ENCODE peak calls at places on chromosome 6, in seven cellular contexts. U is IMR-90, F is mesendoderm, E is H9, X is neuronal stem cell, D is H1, Y is trophoblast cell. P is an unnamed sample.

GRCh38 chr6:20331042-20331441 is 70.6 kb upstream of the E2F3 start:
- DNase-seq in U (no peak), F (no peak), E (no peak), X (no peak), D (no peak), Y (no peak), P (no peak)

GRCh38 chr6:170038717-170039116 is 252.2 kb downstream of the DLL1 start:
- DNase-seq in U (no peak), F (no peak), E (no peak), X (no peak), D (no peak), Y (no peak), P (no peak)

GRCh38 chr6:63440057-63440456 is 120.3 kb upstream of the LGSN start:
- DNase-seq in U (no peak), F (peak), E (peak), X (no peak), D (no peak), Y (peak), P (no peak)

GRCh38 chr6:54846857-54847721 is 518 bp downstream of the FAM83B start:
- DNase-seq in U (no peak), F (peak), E (peak), X (peak), D (no peak), Y (peak), P (peak)

GRCh38 chr6:2196079-2196679 is 49.2 kb downstream of the GMDS start:
- DNase-seq in U (peak), F (peak), E (no peak), X (peak), D (no peak), Y (peak), P (peak)

GRCh38 chr6:139364302-139364981 is 10.0 kb downstream of the CITED2 start:
- DNase-seq in U (peak), F (peak), E (no peak), X (peak), D (no peak), Y (peak), P (peak)

GRCh38 chr6:105759946-105760345 is 326.2 kb upstream of the PRDM1 start:
- DNase-seq in U (peak), F (no peak), E (no peak), X (no peak), D (no peak), Y (peak), P (peak)

GRCh38 chr6:28635547-28636158 is 110.0 kb downstream of the GPX5 start:
- DNase-seq in U (no peak), F (no peak), E (peak), X (no peak), D (no peak), Y (no peak), P (no peak)

GRCh38 chr6:37029249-37029959 is 23.9 kb downstream of the FGD2 start:
- DNase-seq in U (peak), F (peak), E (peak), X (peak), D (no peak), Y (peak), P (peak)

DNA sequence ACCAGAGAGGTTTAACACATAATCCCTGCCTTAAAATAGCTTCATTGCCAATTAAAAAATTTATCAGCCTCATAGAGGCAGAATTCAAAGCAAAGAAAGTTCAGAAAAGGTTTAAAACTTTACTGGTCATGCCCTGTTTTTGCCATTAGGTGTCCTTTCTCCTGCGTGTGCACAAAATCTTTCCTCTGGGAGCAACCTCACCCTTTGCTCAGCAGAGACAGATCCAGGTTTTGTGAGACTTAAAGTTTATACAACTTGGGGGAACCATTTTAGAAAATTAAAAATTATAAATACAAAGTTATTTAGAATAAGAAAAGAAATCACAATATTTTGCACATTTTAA is 41.8 kb upstream of the SLC22A16 start:
- DNase-seq in U (peak), F (peak), E (no peak), X (no peak), D (no peak), Y (peak), P (peak)
- H3K23ac ChIP-seq in U (no peak), F (no peak), E (no peak), X (no peak), D (no peak), Y (no peak), P (no peak)

DNA sequence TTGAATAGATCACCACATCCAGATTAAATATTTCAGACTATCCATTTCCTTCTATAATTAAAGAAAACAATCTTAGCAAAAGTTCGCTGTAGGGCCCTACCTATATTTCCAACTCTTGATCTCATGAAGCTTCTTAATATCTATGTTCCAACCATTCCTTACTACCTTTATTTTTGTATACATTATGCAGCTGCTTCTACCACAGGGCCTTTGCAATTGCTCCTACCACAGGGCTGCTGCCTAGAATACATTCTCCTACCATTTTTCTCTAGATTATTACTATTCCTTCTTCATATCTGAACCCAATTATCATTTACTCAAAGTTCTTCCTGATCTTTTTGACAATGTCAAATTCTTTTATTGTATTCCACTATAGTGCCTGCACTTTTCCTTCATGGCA is 516.6 kb downstream of the RFPL4B start:
- DNase-seq in U (no peak), F (no peak), E (no peak), X (no peak), D (no peak), Y (no peak), P (no peak)
- H3K23ac ChIP-seq in U (no peak), F (no peak), E (no peak), X (no peak), D (no peak), Y (no peak), P (no peak)

DNA sequence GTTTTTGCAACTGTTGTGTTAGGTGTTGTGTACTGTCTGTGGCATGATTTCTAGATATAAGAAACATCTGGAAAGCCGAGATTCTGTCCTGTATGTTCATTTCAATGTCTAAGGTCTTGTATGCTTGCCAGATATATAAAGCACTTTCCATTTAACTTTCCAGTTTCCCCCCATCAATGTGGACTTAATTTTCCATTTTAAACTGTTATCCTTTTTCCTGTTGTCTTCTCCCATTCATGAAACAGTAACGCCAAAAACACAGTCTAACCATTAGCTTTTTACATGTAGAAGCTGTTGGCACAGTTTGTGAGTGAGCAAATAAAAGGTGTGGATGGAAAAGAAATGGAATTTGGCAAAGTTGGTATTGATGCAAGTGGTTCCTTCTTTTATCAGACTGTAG is 181.6 kb downstream of the FARS2 start:
- DNase-seq in U (no peak), F (no peak), E (no peak), X (no peak), D (no peak), Y (no peak), P (no peak)
- H3K23ac ChIP-seq in U (no peak), F (no peak), E (no peak), X (no peak), D (no peak), Y (no peak), P (no peak)

GRCh38 chr6:21785162-21785561 is 191.6 kb downstream of the SOX4 start:
- DNase-seq in U (no peak), F (no peak), E (no peak), X (no peak), D (no peak), Y (no peak), P (no peak)
- H3K23ac ChIP-seq in U (no peak), F (no peak), E (no peak), X (no peak), D (no peak), Y (no peak), P (no peak)

DNA sequence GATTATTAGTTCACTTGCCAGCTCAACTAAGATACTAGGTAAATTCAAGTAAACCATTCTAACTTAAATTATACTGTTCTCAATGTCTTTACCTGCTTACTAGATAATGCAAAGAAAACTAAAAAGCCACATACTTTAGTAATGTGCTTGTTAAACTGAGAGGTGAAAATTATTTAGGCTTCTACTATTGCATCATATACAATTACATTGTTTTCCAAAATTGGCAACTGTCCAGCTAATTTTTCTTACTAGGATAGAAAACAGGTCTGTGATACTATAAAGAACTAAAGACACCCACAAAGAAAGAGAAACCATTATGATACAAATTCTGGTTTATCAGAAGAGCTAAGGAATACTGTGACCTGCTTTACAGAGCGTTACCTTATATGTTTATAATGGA is 45.6 kb upstream of the ALDH8A1 start:
- DNase-seq in U (no peak), F (no peak), E (no peak), X (no peak), D (no peak), Y (no peak), P (no peak)
- H3K23ac ChIP-seq in U (no peak), F (no peak), E (no peak), X (no peak), D (no peak), Y (no peak), P (no peak)

P was measured in mesenchymal stem cell.